ENCODE peak calls at places on chromosomes 13 and 19, in eight cellular contexts. O is pancreas, I is mucosa of descending colon, B is PC-3, C is tibial artery, U is gastrocnemius medialis, X is SK-N-SH, F is body of pancreas. T is an unnamed sample.

GRCh38 chr13:110388141-110388943 is 81.3 kb downstream of the COL4A2 start:
- DNase-seq in X (peak; percentile 47), F (no peak), C (no peak), O (no peak), U (peak; percentile 37), I (peak; percentile 34), B (no peak), T (no peak)

GRCh38 chr13:22561581-22561980 is 619.2 kb upstream of the SGCG start:
- DNase-seq in F (no peak), O (no peak), X (peak; percentile 38), C (no peak), I (no peak), B (no peak), U (no peak), T (no peak)

GRCh38 chr13:59877933-59878332 is 285.8 kb downstream of the DIAPH3 start:
- DNase-seq in U (no peak), O (no peak), I (no peak), C (no peak), B (peak; percentile 58), X (no peak), F (no peak), T (no peak)

GRCh38 chr19:44764975-44765948 is 12.4 kb upstream of the CBLC start:
- DNase-seq in F (no peak), O (no peak), C (no peak), U (no peak), I (peak; percentile 86), B (no peak), X (no peak), T (no peak)

GRCh38 chr13:113048766-113049165 is 56.8 kb upstream of the F7 start:
- DNase-seq in B (no peak), O (peak; percentile 29), F (no peak), C (peak; percentile 8), X (no peak), U (no peak), I (peak; percentile 8), T (no peak)

GRCh38 chr19:14772467-14772866 is 5.9 kb downstream of the ADGRE2 start:
- DNase-seq in B (no peak), O (no peak), U (no peak), I (no peak), F (no peak), X (no peak), C (no peak), T (no peak)

GRCh38 chr19:40565910-40566495 is 10.7 kb upstream of the SHKBP1 start:
- DNase-seq in C (no peak), I (no peak), O (no peak), F (no peak), B (no peak), U (no peak), X (peak; percentile 37), T (no peak)

GRCh38 chr19:48770223-48770622 is 14.9 kb downstream of the FGF21 start:
- DNase-seq in U (no peak), I (no peak), B (no peak), C (no peak), O (no peak), F (no peak), X (no peak), T (no peak)

GRCh38 chr19:41993612-41994483 is at the start of gene ATP1A3:
- DNase-seq in I (no peak), B (peak; percentile 57), X (peak; percentile 95), F (peak; percentile 28), O (peak; percentile 68), U (no peak), C (no peak), T (peak; percentile 28)

GRCh38 chr13:42420304-42420703 is 148.4 kb downstream of the AKAP11 start:
- DNase-seq in X (no peak), B (no peak), C (no peak), I (no peak), F (no peak), O (no peak), U (no peak), T (no peak)

GRCh38 chr13:49539313-49539712 is 43.6 kb downstream of the PHF11 start:
- DNase-seq in I (no peak), B (no peak), U (no peak), O (no peak), X (no peak), C (no peak), F (no peak), T (no peak)

GRCh38 chr19:289651-290538 is 1.3 kb downstream of the PLPP2 start:
- DNase-seq in U (no peak), X (peak; percentile 27), B (no peak), I (peak; percentile 85), C (no peak), O (peak; percentile 77), F (peak; percentile 59), T (peak; percentile 76)

GRCh38 chr13:24252136-24252535 is 57.2 kb upstream of the C1QTNF9 start:
- DNase-seq in C (no peak), U (no peak), O (no peak), F (no peak), B (no peak), X (no peak), I (no peak), T (no peak)

GRCh38 chr13:30341815-30342570 is 34.6 kb upstream of the KATNAL1 start:
- DNase-seq in F (peak; percentile 75), O (peak; percentile 78), C (peak; percentile 91), X (peak; percentile 54), B (peak; percentile 90), I (peak; percentile 72), U (peak; percentile 76), T (no peak)

GRCh38 chr13:102395174-102395573 is 6.7 kb downstream of the FGF14 start:
- DNase-seq in U (no peak), O (no peak), F (no peak), X (peak; percentile 26), C (no peak), I (no peak), B (no peak), T (no peak)

GRCh38 chr19:44592451-44592890 is 20.9 kb upstream of the IGSF23 start:
- DNase-seq in B (no peak), O (no peak), I (no peak), C (no peak), U (peak; percentile 26), X (no peak), F (peak; percentile 72), T (no peak)

GRCh38 chr13:97631158-97631557 is 197.2 kb downstream of the RAP2A start:
- DNase-seq in I (no peak), O (no peak), B (peak; percentile 15), X (no peak), U (peak; percentile 69), C (no peak), F (no peak), T (no peak)

GRCh38 chr19:33622505-33622808 is 704 bp downstream of the CHST8 start:
- DNase-seq in O (no peak), X (peak; percentile 78), U (no peak), I (no peak), F (no peak), B (no peak), C (no peak), T (no peak)
- H3K4me3 ChIP-seq in O (peak overlapping the region; percentile 27), X (no peak overlapping the region), U (peak overlapping the region; percentile 48), I (no peak overlapping the region), F (no peak overlapping the region), B (no peak overlapping the region), C (peak overlapping the region; percentile 53), T (peak overlapping the region; percentile 53)

DNA sequence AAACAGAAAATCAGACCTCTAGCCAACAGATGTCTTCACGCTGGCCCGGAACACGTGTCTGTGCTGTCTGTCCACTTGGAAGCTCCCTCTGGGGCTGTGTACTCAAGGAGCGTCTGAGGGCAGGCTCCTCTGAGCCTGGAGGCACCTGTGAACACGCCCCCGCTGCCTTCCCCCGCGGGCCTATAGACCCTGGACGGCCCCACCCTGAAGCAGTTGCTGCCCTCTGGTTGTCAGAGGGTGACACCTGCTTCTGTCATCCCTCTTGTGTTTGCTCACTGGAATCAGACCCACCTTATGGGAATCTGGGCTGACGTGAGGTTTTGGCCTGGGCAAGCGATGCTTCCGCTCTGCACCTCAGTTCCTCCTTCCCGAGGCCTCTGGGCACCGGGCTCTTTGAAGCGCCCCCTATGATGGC is 19.2 kb downstream of the EPN1 start:
- DNase-seq in I (peak; percentile 86), X (no peak), F (no peak), C (no peak), B (no peak), O (no peak), U (no peak), T (no peak)
- H3K36me3 ChIP-seq in I (no peaks in the 10 kb centered on the region), X (peaks cover 73% of the 10 kb centered on the region), F (peaks cover 53% of the 10 kb centered on the region), C (peaks cover 73% of the 10 kb centered on the region), B (peaks cover 38% of the 10 kb centered on the region), O (peaks cover 9% of the 10 kb centered on the region), U (peaks cover 83% of the 10 kb centered on the region), T (peaks cover 77% of the 10 kb centered on the region)

GRCh38 chr19:35845215-35846037 is 6.9 kb downstream of the NPHS1 start:
- DNase-seq in U (no peak), F (peak; percentile 71), B (peak; percentile 11), O (peak; percentile 87), X (peak; percentile 71), C (no peak), I (peak; percentile 64), T (no peak)

GRCh38 chr19:35844482-35845214 is 7.7 kb downstream of the NPHS1 start:
- DNase-seq in U (no peak), X (no peak), I (no peak), F (no peak), O (peak; percentile 12), C (no peak), B (no peak), T (no peak)

GRCh38 chr19:35841961-35842595 is 10.2 kb downstream of the NPHS1 start:
- DNase-seq in O (peak; percentile 41), C (no peak), X (no peak), B (no peak), U (no peak), F (no peak), I (no peak), T (no peak)

GRCh38 chr19:35842666-35843272 is 9.5 kb downstream of the NPHS1 start:
- DNase-seq in C (no peak), F (no peak), U (no peak), B (no peak), O (no peak), X (no peak), I (no peak), T (no peak)

DNA sequence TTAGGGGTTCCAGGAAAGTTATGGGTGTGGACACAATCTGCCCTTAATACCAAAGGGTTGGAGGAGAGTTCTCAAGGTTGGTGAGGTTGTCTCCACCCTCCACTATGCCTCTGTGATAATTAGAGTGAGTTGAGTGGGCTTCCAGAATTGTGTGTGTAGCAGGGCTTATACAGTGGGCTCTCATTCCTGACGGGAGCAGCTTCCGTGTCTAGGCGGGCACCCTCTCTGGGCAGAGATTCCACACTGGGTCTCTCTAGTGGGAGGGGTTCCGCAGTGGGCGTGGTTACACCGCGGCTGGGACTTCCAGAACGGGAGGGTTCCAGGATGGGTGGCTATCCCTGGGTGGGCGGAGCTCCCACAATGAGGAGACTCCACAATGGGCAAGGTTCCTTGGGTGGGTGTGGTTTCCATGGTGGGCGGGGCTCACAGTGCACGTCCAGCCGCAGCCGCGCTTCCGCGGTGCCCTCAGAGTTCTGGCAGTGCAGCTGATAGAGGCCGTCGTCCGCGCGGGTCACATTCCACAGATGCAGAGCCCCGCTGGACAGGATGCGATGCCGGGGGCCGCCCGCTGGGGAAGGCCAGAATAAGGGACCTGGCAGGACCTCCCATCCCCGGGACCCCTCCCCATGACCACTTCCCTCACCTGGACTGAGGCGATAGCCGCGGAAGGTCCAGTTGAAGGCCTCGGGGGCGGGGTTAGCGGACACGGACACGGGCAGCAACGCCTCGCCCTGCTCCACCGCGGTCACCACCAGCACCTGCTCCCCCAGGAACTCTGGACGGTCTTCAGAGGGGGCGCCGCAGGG is 8.4 kb downstream of the NPHS1 start:
- DNase-seq in F (peak; percentile 69), U (no peak), O (peak; percentile 85), B (no peak), X (peak; percentile 79), C (no peak), I (peak; percentile 75), T (no peak)
- H3K4me3 ChIP-seq in F (no peak overlapping the region), U (no peak overlapping the region), O (no peak overlapping the region), B (no peak overlapping the region), X (no peak overlapping the region), C (no peak overlapping the region), I (no peak overlapping the region), T (no peak overlapping the region)

GRCh38 chr13:99382428-99383133 is 75.4 kb upstream of the GPR183 start:
- DNase-seq in F (no peak), U (no peak), I (peak; percentile 71), C (no peak), B (no peak), X (no peak), O (no peak), T (no peak)
- H3K36me3 ChIP-seq in F (peaks cover 6% of the 10 kb centered on the region), U (peaks cover 25% of the 10 kb centered on the region), I (no peaks in the 10 kb centered on the region), C (peaks cover 20% of the 10 kb centered on the region), B (peaks cover 4% of the 10 kb centered on the region), X (peaks cover 25% of the 10 kb centered on the region), O (no peaks in the 10 kb centered on the region), T (peaks cover 24% of the 10 kb centered on the region)